ENCODE peak calls at places on chromosome 10, in eight cellular contexts. One of them, this sample, is unnamed.

GRCh38 chr10:14879055-14879800 is 562 bp downstream of the SUV39H2 start:
- DNase-seq in IMR-90: no peak
- DNase-seq in HCT116: no peak
- DNase-seq in lower leg skin: peak
- DNase-seq in Peyer's patch: no peak
- DNase-seq in A549: no peak
- DNase-seq in brain microvascular endothelial cell: no peak
- DNase-seq in natural killer cell: peak
- DNase-seq in this sample: no peak

GRCh38 chr10:31875608-31876007 is 53.0 kb downstream of the ARHGAP12 start:
- DNase-seq in brain microvascular endothelial cell: no peak
- DNase-seq in lower leg skin: no peak
- DNase-seq in natural killer cell: no peak
- DNase-seq in Peyer's patch: no peak
- DNase-seq in A549: no peak
- DNase-seq in IMR-90: no peak
- DNase-seq in HCT116: no peak
- DNase-seq in this sample: no peak

GRCh38 chr10:131196176-131196885 is 115.2 kb downstream of the TCERG1L start:
- DNase-seq in Peyer's patch: no peak
- DNase-seq in natural killer cell: no peak
- DNase-seq in IMR-90: no peak
- DNase-seq in brain microvascular endothelial cell: no peak
- DNase-seq in lower leg skin: peak
- DNase-seq in A549: no peak
- DNase-seq in HCT116: no peak
- DNase-seq in this sample: no peak

GRCh38 chr10:74640134-74640533 is 186.3 kb upstream of the KAT6B start:
- DNase-seq in lower leg skin: no peak
- DNase-seq in HCT116: no peak
- DNase-seq in Peyer's patch: no peak
- DNase-seq in brain microvascular endothelial cell: no peak
- DNase-seq in A549: no peak
- DNase-seq in natural killer cell: no peak
- DNase-seq in IMR-90: peak
- DNase-seq in this sample: no peak

GRCh38 chr10:114648368-114648767 is 9.7 kb downstream of the ABLIM1 start:
- DNase-seq in HCT116: no peak
- DNase-seq in A549: peak
- DNase-seq in lower leg skin: no peak
- DNase-seq in Peyer's patch: no peak
- DNase-seq in natural killer cell: no peak
- DNase-seq in brain microvascular endothelial cell: peak
- DNase-seq in IMR-90: peak
- DNase-seq in this sample: no peak

GRCh38 chr10:101319241-101319915 is 34.6 kb upstream of the BTRC start:
- DNase-seq in natural killer cell: no peak
- DNase-seq in HCT116: no peak
- DNase-seq in IMR-90: peak
- DNase-seq in A549: no peak
- DNase-seq in lower leg skin: no peak
- DNase-seq in brain microvascular endothelial cell: peak
- DNase-seq in Peyer's patch: no peak
- DNase-seq in this sample: no peak

GRCh38 chr10:28047061-28047460 is 48.2 kb upstream of the ODAD2 start:
- DNase-seq in natural killer cell: no peak
- DNase-seq in brain microvascular endothelial cell: no peak
- DNase-seq in Peyer's patch: no peak
- DNase-seq in HCT116: no peak
- DNase-seq in lower leg skin: no peak
- DNase-seq in A549: no peak
- DNase-seq in IMR-90: no peak
- DNase-seq in this sample: no peak

GRCh38 chr10:132726194-132726593 is 59.8 kb downstream of the NKX6-2 start:
- DNase-seq in Peyer's patch: no peak
- DNase-seq in A549: no peak
- DNase-seq in lower leg skin: no peak
- DNase-seq in brain microvascular endothelial cell: no peak
- DNase-seq in natural killer cell: no peak
- DNase-seq in HCT116: no peak
- DNase-seq in IMR-90: no peak
- DNase-seq in this sample: no peak

GRCh38 chr10:108290823-108291222 is 1126.3 kb upstream of the SORCS1 start:
- DNase-seq in lower leg skin: no peak
- DNase-seq in HCT116: no peak
- DNase-seq in A549: no peak
- DNase-seq in Peyer's patch: no peak
- DNase-seq in brain microvascular endothelial cell: no peak
- DNase-seq in natural killer cell: no peak
- DNase-seq in IMR-90: no peak
- DNase-seq in this sample: no peak

GRCh38 chr10:133307776-133308430 is 769 bp downstream of the TUBGCP2 start:
- DNase-seq in brain microvascular endothelial cell: peak
- DNase-seq in A549: peak
- DNase-seq in lower leg skin: peak
- DNase-seq in natural killer cell: peak
- DNase-seq in HCT116: no peak
- DNase-seq in IMR-90: peak
- DNase-seq in Peyer's patch: peak
- DNase-seq in this sample: peak

GRCh38 chr10:118958984-118959916 is 70.3 kb upstream of the NANOS1 start:
- DNase-seq in A549: peak
- DNase-seq in brain microvascular endothelial cell: no peak
- DNase-seq in lower leg skin: peak
- DNase-seq in natural killer cell: no peak
- DNase-seq in Peyer's patch: peak
- DNase-seq in IMR-90: peak
- DNase-seq in HCT116: no peak
- DNase-seq in this sample: no peak

GRCh38 chr10:3982746-3983442 is 197.9 kb upstream of the KLF6 start:
- DNase-seq in Peyer's patch: no peak
- DNase-seq in lower leg skin: no peak
- DNase-seq in natural killer cell: no peak
- DNase-seq in HCT116: no peak
- DNase-seq in A549: no peak
- DNase-seq in IMR-90: no peak
- DNase-seq in brain microvascular endothelial cell: no peak
- DNase-seq in this sample: no peak

GRCh38 chr10:80260295-80261243 is 28.9 kb downstream of the MAT1A start:
- DNase-seq in lower leg skin: no peak
- DNase-seq in natural killer cell: no peak
- DNase-seq in A549: peak
- DNase-seq in brain microvascular endothelial cell: peak
- DNase-seq in Peyer's patch: no peak
- DNase-seq in HCT116: no peak
- DNase-seq in IMR-90: no peak
- DNase-seq in this sample: no peak

GRCh38 chr10:114829160-114829909 is 7.8 kb downstream of the FHIP2A start:
- DNase-seq in A549: no peak
- DNase-seq in Peyer's patch: no peak
- DNase-seq in IMR-90: no peak
- DNase-seq in HCT116: no peak
- DNase-seq in brain microvascular endothelial cell: no peak
- DNase-seq in natural killer cell: no peak
- DNase-seq in lower leg skin: no peak
- DNase-seq in this sample: no peak

GRCh38 chr10:130926442-130926841 is 385.1 kb downstream of the TCERG1L start:
- DNase-seq in natural killer cell: no peak
- DNase-seq in lower leg skin: no peak
- DNase-seq in HCT116: no peak
- DNase-seq in brain microvascular endothelial cell: no peak
- DNase-seq in Peyer's patch: no peak
- DNase-seq in A549: no peak
- DNase-seq in IMR-90: no peak
- DNase-seq in this sample: no peak

GRCh38 chr10:79334573-79334972 is 12.7 kb upstream of the PPIF start:
- DNase-seq in IMR-90: no peak
- DNase-seq in lower leg skin: no peak
- DNase-seq in natural killer cell: no peak
- DNase-seq in HCT116: no peak
- DNase-seq in Peyer's patch: no peak
- DNase-seq in A549: no peak
- DNase-seq in brain microvascular endothelial cell: no peak
- DNase-seq in this sample: no peak

GRCh38 chr10:128051548-128051947 is 74.7 kb downstream of the MKI67 start:
- DNase-seq in A549: no peak
- DNase-seq in natural killer cell: no peak
- DNase-seq in brain microvascular endothelial cell: no peak
- DNase-seq in IMR-90: no peak
- DNase-seq in HCT116: no peak
- DNase-seq in Peyer's patch: no peak
- DNase-seq in lower leg skin: no peak
- DNase-seq in this sample: no peak

GRCh38 chr10:76086571-76087260 is 655.3 kb downstream of the LRMDA start:
- DNase-seq in lower leg skin: no peak
- DNase-seq in Peyer's patch: peak
- DNase-seq in A549: peak
- DNase-seq in natural killer cell: no peak
- DNase-seq in IMR-90: peak
- DNase-seq in brain microvascular endothelial cell: peak
- DNase-seq in HCT116: no peak
- DNase-seq in this sample: no peak

GRCh38 chr10:52818019-52818418 is 45.4 kb upstream of the MBL2 start:
- DNase-seq in brain microvascular endothelial cell: peak
- DNase-seq in Peyer's patch: no peak
- DNase-seq in A549: peak
- DNase-seq in IMR-90: peak
- DNase-seq in HCT116: peak
- DNase-seq in lower leg skin: no peak
- DNase-seq in natural killer cell: no peak
- DNase-seq in this sample: no peak

GRCh38 chr10:78432582-78432981 is 398.9 kb downstream of the RPS24 start:
- DNase-seq in natural killer cell: no peak
- DNase-seq in IMR-90: no peak
- DNase-seq in A549: no peak
- DNase-seq in HCT116: no peak
- DNase-seq in Peyer's patch: no peak
- DNase-seq in lower leg skin: peak
- DNase-seq in brain microvascular endothelial cell: no peak
- DNase-seq in this sample: no peak

GRCh38 chr10:88865281-88865876 is 13.7 kb upstream of the ANKRD22 start:
- DNase-seq in A549: peak
- DNase-seq in natural killer cell: no peak
- DNase-seq in IMR-90: no peak
- DNase-seq in brain microvascular endothelial cell: no peak
- DNase-seq in lower leg skin: no peak
- DNase-seq in HCT116: no peak
- DNase-seq in Peyer's patch: no peak
- DNase-seq in this sample: no peak
- TF ChIP-seq CTCF in A549: peak
- TF ChIP-seq CTCF in natural killer cell: no peak
- TF ChIP-seq CTCF in IMR-90: peak
- TF ChIP-seq CTCF in brain microvascular endothelial cell: peak
- TF ChIP-seq CTCF in lower leg skin: no peak
- TF ChIP-seq CTCF in HCT116: peak
- TF ChIP-seq CTCF in Peyer's patch: peak
- TF ChIP-seq CTCF in this sample: peak

DNA sequence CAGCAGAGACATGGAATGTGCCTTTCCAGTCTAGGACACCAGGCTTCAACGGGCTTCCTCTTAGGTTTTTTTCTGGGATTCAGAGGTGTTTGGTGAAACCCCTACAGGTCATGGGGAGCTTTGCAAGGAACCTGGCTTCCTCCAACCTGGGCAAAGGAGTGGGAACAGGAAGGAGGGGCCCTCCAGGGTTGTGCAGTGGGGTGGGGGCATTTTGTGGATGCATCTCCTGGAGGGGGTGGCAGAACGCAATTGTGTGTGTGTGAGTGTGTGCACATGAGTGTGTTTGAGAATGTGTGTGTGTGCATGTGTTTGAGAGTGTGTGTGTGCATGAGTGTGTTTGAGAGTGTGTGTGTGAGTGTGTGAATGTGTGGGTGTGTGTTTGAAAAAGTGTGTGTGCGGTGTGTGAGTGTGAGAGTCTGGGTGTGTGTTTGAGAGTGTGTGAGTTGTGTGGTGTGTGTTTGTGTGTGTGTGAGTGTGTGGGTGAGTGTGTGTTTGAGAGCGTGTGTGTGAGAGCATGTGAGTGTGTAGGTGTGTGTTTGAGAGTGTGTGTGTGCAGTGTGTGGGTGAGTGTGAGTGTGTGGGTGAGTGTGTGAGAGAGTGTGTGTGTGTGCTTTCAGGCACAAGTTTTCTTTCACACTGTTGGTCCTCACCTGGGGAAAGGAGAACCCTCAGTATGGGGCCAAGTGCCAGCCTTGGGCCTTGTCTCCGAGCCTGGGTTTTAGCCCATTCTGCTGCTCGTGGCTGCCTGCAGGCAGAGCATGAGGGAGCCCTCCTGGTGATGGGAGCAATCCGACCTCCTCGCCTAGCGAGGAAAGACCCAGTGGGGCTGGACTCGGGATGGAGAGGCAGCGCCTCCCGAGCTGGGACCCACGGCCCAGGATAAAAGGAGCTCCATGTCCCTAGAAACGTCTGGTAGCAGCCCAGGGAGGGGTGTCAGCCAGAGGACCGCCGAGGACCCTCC is 35.5 kb downstream of the CDH23 start:
- DNase-seq in brain microvascular endothelial cell: no peak
- DNase-seq in A549: peak
- DNase-seq in natural killer cell: no peak
- DNase-seq in lower leg skin: peak
- DNase-seq in Peyer's patch: no peak
- DNase-seq in IMR-90: no peak
- DNase-seq in HCT116: no peak
- DNase-seq in this sample: no peak
- TF ChIP-seq CTCF in brain microvascular endothelial cell: peak
- TF ChIP-seq CTCF in A549: no peak
- TF ChIP-seq CTCF in natural killer cell: no peak
- TF ChIP-seq CTCF in lower leg skin: no peak
- TF ChIP-seq CTCF in Peyer's patch: no peak
- TF ChIP-seq CTCF in IMR-90: no peak
- TF ChIP-seq CTCF in HCT116: peak
- TF ChIP-seq CTCF in this sample: no peak

GRCh38 chr10:70052462-70053211 is at the start of gene MACROH2A2:
- DNase-seq in natural killer cell: no peak
- DNase-seq in A549: peak
- DNase-seq in lower leg skin: peak
- DNase-seq in IMR-90: peak
- DNase-seq in Peyer's patch: peak
- DNase-seq in HCT116: peak
- DNase-seq in brain microvascular endothelial cell: peak
- DNase-seq in this sample: no peak
- TF ChIP-seq CTCF in natural killer cell: no peak
- TF ChIP-seq CTCF in A549: peak
- TF ChIP-seq CTCF in lower leg skin: no peak
- TF ChIP-seq CTCF in IMR-90: peak
- TF ChIP-seq CTCF in Peyer's patch: peak
- TF ChIP-seq CTCF in HCT116: peak
- TF ChIP-seq CTCF in brain microvascular endothelial cell: peak
- TF ChIP-seq CTCF in this sample: no peak

DNA sequence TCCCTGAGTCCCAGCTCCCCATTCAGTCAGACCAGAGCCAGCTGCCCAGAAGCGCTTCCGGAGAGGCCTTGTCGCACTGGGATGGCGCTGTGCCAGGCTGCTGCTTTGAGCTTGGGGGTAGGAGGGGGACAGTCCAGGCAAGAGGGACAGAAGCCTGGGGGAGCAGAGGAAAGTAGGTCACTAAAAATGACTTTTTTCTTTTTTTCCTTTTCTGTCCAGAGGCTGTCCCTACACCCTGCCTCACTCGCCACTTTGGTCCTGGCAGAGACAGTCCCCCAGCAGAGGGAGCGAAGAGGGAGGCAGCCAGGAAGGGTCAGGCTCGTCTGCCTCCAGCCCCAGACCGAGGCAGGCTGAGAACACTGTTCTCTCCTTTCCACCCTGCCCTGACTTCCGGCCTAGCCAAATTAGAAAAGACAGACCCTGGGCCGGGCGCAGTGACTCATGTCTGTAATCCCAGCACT is 15.8 kb upstream of the TRIM8 start:
- DNase-seq in IMR-90: no peak
- DNase-seq in brain microvascular endothelial cell: no peak
- DNase-seq in natural killer cell: no peak
- DNase-seq in HCT116: no peak
- DNase-seq in A549: no peak
- DNase-seq in Peyer's patch: no peak
- DNase-seq in lower leg skin: no peak
- DNase-seq in this sample: no peak
- TF ChIP-seq CTCF in IMR-90: peak
- TF ChIP-seq CTCF in brain microvascular endothelial cell: peak
- TF ChIP-seq CTCF in natural killer cell: no peak
- TF ChIP-seq CTCF in HCT116: no peak
- TF ChIP-seq CTCF in A549: no peak
- TF ChIP-seq CTCF in Peyer's patch: no peak
- TF ChIP-seq CTCF in lower leg skin: no peak
- TF ChIP-seq CTCF in this sample: no peak

This sample was measured in CD14-positive monocyte.